ENCODE peak calls at places on chromosome 22, in four cellular contexts. S is H9, D is H1, P is IMR-90. Z is an unnamed sample.

GRCh38 chr22:35311551-35311999 is 11.9 kb downstream of the TOM1 start:
- DNase-seq in S (no peak), D (no peak), P (no peak), Z (no peak)

GRCh38 chr22:29799217-29799680 is 32.1 kb downstream of the UQCR10 start:
- DNase-seq in S (no peak), D (no peak), P (peak), Z (no peak)

GRCh38 chr22:20956258-20957117 is 10.6 kb upstream of the AIFM3 start:
- DNase-seq in S (peak), D (no peak), P (peak), Z (peak)

GRCh38 chr22:36226189-36226588 is 13.1 kb downstream of the APOL2 start:
- DNase-seq in S (no peak), D (no peak), P (no peak), Z (no peak)

GRCh38 chr22:23270212-23270733 is 90.0 kb downstream of the BCR start:
- DNase-seq in S (no peak), D (no peak), P (peak), Z (peak)

GRCh38 chr22:41447435-41448188 is 1.0 kb upstream of the TOB2 start:
- DNase-seq in S (peak), D (no peak), P (peak), Z (peak)

GRCh38 chr22:29726512-29727247 is 6.9 kb downstream of the CABP7 start:
- DNase-seq in S (no peak), D (no peak), P (no peak), Z (no peak)

GRCh38 chr22:27283240-27283639 is 518.3 kb downstream of the MN1 start:
- DNase-seq in S (no peak), D (no peak), P (no peak), Z (no peak)

GRCh38 chr22:40238425-40239344 is 61.0 kb downstream of the TNRC6B start:
- DNase-seq in S (no peak), D (no peak), P (peak), Z (no peak)

GRCh38 chr22:26515938-26516337 is 3.7 kb upstream of the TFIP11 start:
- DNase-seq in S (no peak), D (no peak), P (no peak), Z (no peak)

GRCh38 chr22:31278643-31279326 is 13.5 kb downstream of the PIK3IP1 start:
- DNase-seq in S (no peak), D (no peak), P (no peak), Z (no peak)

GRCh38 chr22:36223504-36223903 is 15.8 kb downstream of the APOL2 start:
- DNase-seq in S (no peak), D (no peak), P (no peak), Z (no peak)

GRCh38 chr22:26359156-26359555 is 69.9 kb upstream of the ASPHD2 start:
- DNase-seq in S (no peak), D (no peak), P (no peak), Z (no peak)

GRCh38 chr22:27461470-27461869 is 340.1 kb downstream of the MN1 start:
- DNase-seq in S (peak), D (peak), P (peak), Z (peak)

GRCh38 chr22:31329453-31330215 is 16.5 kb downstream of the PATZ1 start:
- DNase-seq in S (no peak), D (no peak), P (no peak), Z (no peak)

GRCh38 chr22:39383841-39384625 is 15.5 kb upstream of the TAB1 start:
- DNase-seq in S (no peak), D (no peak), P (peak), Z (no peak)

GRCh38 chr22:36901411-36902142 is 11.9 kb upstream of the CSF2RB start:
- DNase-seq in S (no peak), D (no peak), P (no peak), Z (peak)

GRCh38 chr22:26777402-26777801 is 120.0 kb downstream of the MIAT start:
- DNase-seq in S (peak), D (peak), P (peak), Z (peak)

GRCh38 chr22:29108137-29108536 is 35.3 kb downstream of the KREMEN1 start:
- DNase-seq in S (no peak), D (no peak), P (peak), Z (no peak)

GRCh38 chr22:23036684-23037428 is 33.5 kb upstream of the GNAZ start:
- DNase-seq in S (no peak), D (no peak), P (peak), Z (no peak)

GRCh38 chr22:31211862-31212730 is at the start of gene LIMK2:
- DNase-seq in S (peak), D (peak), P (peak), Z (peak)

GRCh38 chr22:40436460-40437431 is 66.4 kb downstream of the SGSM3 start:
- DNase-seq in S (no peak), D (no peak), P (peak), Z (peak)

GRCh38 chr22:37314315-37315046 is 32.2 kb downstream of the CYTH4 start:
- DNase-seq in S (no peak), D (no peak), P (no peak), Z (no peak)

GRCh38 chr22:33831651-33832050 is 88.6 kb downstream of the LARGE1 start:
- DNase-seq in S (no peak), D (no peak), P (no peak), Z (no peak)

GRCh38 chr22:24894998-24895397 is 51.5 kb downstream of the LHFPL7 start:
- DNase-seq in S (no peak), D (no peak), P (no peak), Z (no peak)

GRCh38 chr22:43792905-43793304 is 19.2 kb downstream of the EFCAB6 start:
- DNase-seq in S (no peak), D (no peak), P (no peak), Z (no peak)
- H3K56ac ChIP-seq in S (no peak), D (no peak), P (no peak), Z (no peak)

GRCh38 chr22:46354993-46355305 is 19.4 kb downstream of the TRMU start:
- DNase-seq in S (no peak), D (no peak), P (no peak), Z (no peak)
- H3K27ac ChIP-seq in S (no peak), D (no peak), P (no peak), Z (no peak)

DNA sequence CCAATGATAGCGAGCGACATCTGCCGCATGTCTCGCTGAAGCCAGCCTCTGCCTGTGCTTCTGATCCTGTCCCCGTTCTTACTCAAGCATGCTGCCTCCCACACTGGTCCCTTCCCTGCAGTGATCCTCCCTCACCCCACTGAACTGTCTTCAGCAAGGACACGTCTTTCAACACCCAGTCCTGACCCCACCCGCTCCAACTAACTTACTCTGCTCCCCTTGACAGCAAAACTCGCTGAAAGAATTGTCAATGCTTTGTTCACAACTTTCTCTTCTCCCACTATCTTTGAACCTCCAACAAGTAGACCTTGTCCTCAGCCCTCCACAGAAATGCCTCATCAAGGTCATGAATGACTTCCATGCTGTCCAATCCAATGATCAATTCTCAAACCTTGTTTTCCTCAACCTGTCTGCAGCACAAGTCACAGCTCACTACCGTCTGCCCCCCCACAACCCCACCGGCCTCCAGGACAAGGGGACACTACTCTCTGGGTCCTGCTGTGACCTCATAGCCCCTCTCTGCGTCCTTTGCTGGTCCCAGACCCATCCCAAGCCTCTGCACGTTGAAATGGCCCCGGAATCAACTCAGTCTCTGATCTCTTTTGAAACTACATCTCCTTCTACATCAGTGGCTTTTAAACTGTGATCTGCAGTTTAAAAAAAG is 108.0 kb downstream of the MICAL3 start:
- DNase-seq in S (no peak), D (no peak), P (no peak), Z (no peak)
- H3K56ac ChIP-seq in S (no peak), D (no peak), P (no peak), Z (no peak)

DNA sequence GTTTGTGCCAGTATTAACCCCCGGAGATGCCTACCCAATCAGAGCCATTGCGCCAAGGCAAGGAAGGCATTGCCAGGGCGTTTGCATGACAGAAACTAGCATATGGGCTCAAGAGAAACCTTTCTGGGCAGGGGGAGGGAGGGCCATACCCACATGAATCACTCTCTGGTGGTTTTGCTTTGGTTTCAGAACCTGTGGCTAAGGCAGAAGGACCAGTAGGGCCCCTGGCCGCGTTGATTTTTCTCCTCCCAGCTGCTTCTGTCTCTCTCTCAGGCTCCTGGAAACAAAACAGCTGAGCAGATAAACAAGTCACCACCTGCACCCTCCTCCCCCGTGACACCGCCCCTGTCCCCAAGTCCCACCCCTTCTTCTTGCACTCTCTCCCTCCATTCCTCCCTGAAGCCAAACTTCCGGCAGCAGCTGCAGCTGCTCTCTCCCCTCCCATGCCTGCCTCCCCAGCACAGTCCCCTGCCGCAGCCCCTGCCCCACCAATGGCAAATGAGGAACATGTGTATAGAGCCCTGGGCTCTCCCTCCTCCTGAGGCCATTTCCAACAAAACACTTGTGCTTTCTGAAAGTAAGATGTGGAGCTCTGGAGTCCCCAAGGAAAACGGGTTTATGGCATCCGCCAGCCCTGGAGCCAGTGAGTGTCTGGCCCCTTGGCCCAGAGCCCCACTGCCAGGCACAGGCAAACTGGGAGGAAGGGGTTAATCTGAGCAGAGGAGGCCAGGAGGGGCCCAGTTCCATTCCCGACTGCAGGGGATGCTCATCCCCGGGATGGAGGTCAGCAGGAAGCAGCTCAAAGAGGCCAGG is 39.0 kb upstream of the ADA2 start:
- DNase-seq in S (peak), D (no peak), P (no peak), Z (peak)
- H3K27ac ChIP-seq in S (peak), D (peak), P (no peak), Z (peak)

DNA sequence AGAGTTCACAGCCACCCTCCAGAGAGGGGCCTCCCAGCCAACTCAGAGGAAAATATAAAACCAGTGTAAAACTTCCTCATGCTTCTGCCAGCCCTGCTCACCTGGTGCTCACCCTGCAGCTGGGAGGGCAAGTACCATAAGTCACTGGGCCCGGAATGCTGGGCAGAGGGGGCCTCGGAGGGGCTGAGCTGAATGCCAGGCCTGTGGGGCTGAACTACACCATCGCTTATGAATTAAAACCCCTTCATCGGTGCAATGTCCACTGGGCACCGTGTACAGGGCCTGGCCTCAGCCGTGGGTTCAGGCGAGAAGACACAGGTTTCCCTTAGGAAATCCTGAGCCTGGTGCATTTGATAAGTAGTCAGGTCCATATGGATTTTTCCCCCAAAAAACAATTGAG is 828.6 kb downstream of the TBC1D22A start:
- DNase-seq in S (no peak), D (no peak), P (no peak), Z (no peak)
- H3K56ac ChIP-seq in S (no peak), D (no peak), P (no peak), Z (no peak)